ENCODE peak calls at places on chromosomes 6 and 20, in seven cellular contexts. L is NCI-H345; V is renal cortical epithelial cell; E is activated naive CD8-positive, alpha-beta T cell treated with anti-CD3 and anti-CD28 coated beads, Interleukin-2, amount 50 U/mL, for 24 hours; S is aorta; B is GM23248; Y is NCI-H774. N is an unnamed sample.

GRCh38 chr20:43666376-43667328 is at the start of gene MYBL2:
- DNase-seq in L (peak; percentile 81), V (no peak), E (peak; percentile 74), S (peak; percentile 81), B (peak; percentile 86), Y (peak; percentile 54), N (peak; percentile 77)

GRCh38 chr6:159913862-159914564 is 23.2 kb downstream of the MAS1 start:
- DNase-seq in L (no peak), V (no peak), E (no peak), S (no peak), B (no peak), Y (no peak), N (no peak)

GRCh38 chr20:57265649-57266250 is 691 bp downstream of the BMP7 start:
- DNase-seq in L (peak; percentile 65), V (no peak), E (no peak), S (no peak), B (no peak), Y (no peak), N (no peak)

GRCh38 chr20:36153754-36154695 is 515 bp upstream of the EPB41L1 start:
- DNase-seq in L (peak; percentile 89), V (no peak), E (peak; percentile 33), S (peak; percentile 96), B (peak; percentile 85), Y (peak; percentile 72), N (peak; percentile 77)

GRCh38 chr6:88339816-88340215 is 173.7 kb upstream of the CNR1 start:
- DNase-seq in L (no peak), V (no peak), E (no peak), S (no peak), B (peak; percentile 34), Y (no peak), N (no peak)

GRCh38 chr6:19268117-19268516 is 569.1 kb upstream of the ID4 start:
- DNase-seq in L (no peak), V (peak; percentile 51), E (no peak), S (no peak), B (no peak), Y (no peak), N (no peak)

GRCh38 chr6:135344526-135344925 is 153.0 kb downstream of the AHI1 start:
- DNase-seq in L (no peak), V (no peak), E (no peak), S (no peak), B (no peak), Y (no peak), N (no peak)

GRCh38 chr6:43695967-43696291 is 8.3 kb upstream of the MRPS18A start:
- DNase-seq in L (no peak), V (no peak), E (no peak), S (no peak), B (no peak), Y (peak; percentile 79), N (no peak)

GRCh38 chr6:5036309-5036708 is 32.5 kb upstream of the RPP40 start:
- DNase-seq in L (peak; percentile 6), V (no peak), E (no peak), S (no peak), B (peak; percentile 86), Y (peak; percentile 30), N (peak; percentile 78)

GRCh38 chr6:150072201-150072600 is 3.3 kb upstream of the ULBP3 start:
- DNase-seq in L (peak; percentile 16), V (peak; percentile 65), E (peak; percentile 46), S (peak; percentile 86), B (peak; percentile 89), Y (peak; percentile 8), N (no peak)

GRCh38 chr6:29850011-29850553 is 22.5 kb downstream of the HLA-G start:
- DNase-seq in L (no peak), V (no peak), E (peak; percentile 49), S (no peak), B (peak; percentile 42), Y (no peak), N (no peak)